ENCODE peak calls at places on chromosomes 6 and 20, in nine cellular contexts. One of them, this sample, is unnamed.

GRCh38 chr6:24425091-24425490 is 22.4 kb downstream of the MRS2 start:
- DNase-seq in left ventricle myocardium inferior: no peak
- DNase-seq in adipocyte: no peak
- DNase-seq in tibial artery: no peak
- DNase-seq in heart right ventricle: no peak
- DNase-seq in heart left ventricle: no peak
- DNase-seq in mammary epithelial cell: no peak
- DNase-seq in vagina: no peak
- DNase-seq in aorta: no peak
- DNase-seq in this sample: no peak

GRCh38 chr20:36875702-36876472 is at the start of gene TLDC2:
- DNase-seq in aorta: no peak
- DNase-seq in heart right ventricle: no peak
- DNase-seq in heart left ventricle: no peak
- DNase-seq in left ventricle myocardium inferior: no peak
- DNase-seq in tibial artery: no peak
- DNase-seq in adipocyte: no peak
- DNase-seq in mammary epithelial cell: no peak
- DNase-seq in vagina: no peak
- DNase-seq in this sample: peak; percentile 50

GRCh38 chr6:35027807-35028206 is 113.3 kb downstream of the TCP11 start:
- DNase-seq in mammary epithelial cell: no peak
- DNase-seq in heart left ventricle: no peak
- DNase-seq in tibial artery: no peak
- DNase-seq in vagina: no peak
- DNase-seq in left ventricle myocardium inferior: no peak
- DNase-seq in aorta: no peak
- DNase-seq in adipocyte: no peak
- DNase-seq in heart right ventricle: no peak
- DNase-seq in this sample: no peak

GRCh38 chr6:16966821-16967817 is 134.7 kb upstream of the STMND1 start:
- DNase-seq in adipocyte: peak; percentile 44
- DNase-seq in heart left ventricle: no peak
- DNase-seq in heart right ventricle: no peak
- DNase-seq in left ventricle myocardium inferior: no peak
- DNase-seq in mammary epithelial cell: no peak
- DNase-seq in aorta: no peak
- DNase-seq in tibial artery: no peak
- DNase-seq in vagina: no peak
- DNase-seq in this sample: peak; percentile 29

GRCh38 chr6:6875818-6876470 is 231.8 kb upstream of the RREB1 start:
- DNase-seq in heart left ventricle: no peak
- DNase-seq in left ventricle myocardium inferior: no peak
- DNase-seq in adipocyte: peak; percentile 40
- DNase-seq in vagina: no peak
- DNase-seq in mammary epithelial cell: peak; percentile 71
- DNase-seq in tibial artery: no peak
- DNase-seq in aorta: no peak
- DNase-seq in heart right ventricle: no peak
- DNase-seq in this sample: no peak

GRCh38 chr20:56111951-56112730 is 106.8 kb upstream of the CBLN4 start:
- DNase-seq in aorta: no peak
- DNase-seq in tibial artery: no peak
- DNase-seq in left ventricle myocardium inferior: no peak
- DNase-seq in mammary epithelial cell: peak; percentile 32
- DNase-seq in heart left ventricle: peak; percentile 8
- DNase-seq in vagina: no peak
- DNase-seq in adipocyte: no peak
- DNase-seq in heart right ventricle: no peak
- DNase-seq in this sample: no peak

GRCh38 chr6:170156448-170157375 is 134.2 kb downstream of the DLL1 start:
- DNase-seq in adipocyte: no peak
- DNase-seq in heart right ventricle: no peak
- DNase-seq in mammary epithelial cell: no peak
- DNase-seq in vagina: no peak
- DNase-seq in heart left ventricle: no peak
- DNase-seq in tibial artery: peak; percentile 65
- DNase-seq in aorta: no peak
- DNase-seq in left ventricle myocardium inferior: peak; percentile 12
- DNase-seq in this sample: peak; percentile 49

GRCh38 chr6:30821862-30822784 is 62.2 kb upstream of the DDR1 start:
- DNase-seq in mammary epithelial cell: peak; percentile 64
- DNase-seq in heart right ventricle: no peak
- DNase-seq in heart left ventricle: no peak
- DNase-seq in vagina: no peak
- DNase-seq in tibial artery: no peak
- DNase-seq in aorta: no peak
- DNase-seq in left ventricle myocardium inferior: no peak
- DNase-seq in adipocyte: peak; percentile 71
- DNase-seq in this sample: no peak

GRCh38 chr6:128230267-128230989 is 290.0 kb downstream of the PTPRK start:
- DNase-seq in adipocyte: no peak
- DNase-seq in heart right ventricle: no peak
- DNase-seq in tibial artery: no peak
- DNase-seq in mammary epithelial cell: no peak
- DNase-seq in vagina: no peak
- DNase-seq in left ventricle myocardium inferior: no peak
- DNase-seq in heart left ventricle: no peak
- DNase-seq in aorta: no peak
- DNase-seq in this sample: no peak

GRCh38 chr6:146814148-146814750 is 215.5 kb downstream of the ADGB start:
- DNase-seq in heart left ventricle: no peak
- DNase-seq in left ventricle myocardium inferior: no peak
- DNase-seq in adipocyte: no peak
- DNase-seq in heart right ventricle: no peak
- DNase-seq in tibial artery: no peak
- DNase-seq in vagina: no peak
- DNase-seq in mammary epithelial cell: no peak
- DNase-seq in aorta: no peak
- DNase-seq in this sample: no peak

GRCh38 chr6:120779441-120779840 is 554.8 kb downstream of the TBC1D32 start:
- DNase-seq in heart right ventricle: no peak
- DNase-seq in adipocyte: no peak
- DNase-seq in vagina: no peak
- DNase-seq in aorta: no peak
- DNase-seq in mammary epithelial cell: no peak
- DNase-seq in heart left ventricle: no peak
- DNase-seq in left ventricle myocardium inferior: no peak
- DNase-seq in tibial artery: no peak
- DNase-seq in this sample: no peak

GRCh38 chr20:25020345-25020744 is 27.8 kb upstream of the APMAP start:
- DNase-seq in left ventricle myocardium inferior: no peak
- DNase-seq in adipocyte: no peak
- DNase-seq in heart left ventricle: no peak
- DNase-seq in aorta: no peak
- DNase-seq in heart right ventricle: no peak
- DNase-seq in vagina: no peak
- DNase-seq in tibial artery: peak; percentile 33
- DNase-seq in mammary epithelial cell: no peak
- DNase-seq in this sample: no peak

GRCh38 chr6:109252261-109253041 is 129.8 kb downstream of the CD164 start:
- DNase-seq in heart left ventricle: no peak
- DNase-seq in vagina: no peak
- DNase-seq in mammary epithelial cell: no peak
- DNase-seq in aorta: no peak
- DNase-seq in heart right ventricle: no peak
- DNase-seq in adipocyte: no peak
- DNase-seq in left ventricle myocardium inferior: no peak
- DNase-seq in tibial artery: no peak
- DNase-seq in this sample: peak; percentile 58

GRCh38 chr6:170296746-170297576 is 6.1 kb upstream of the DLL1 start:
- DNase-seq in left ventricle myocardium inferior: no peak
- DNase-seq in heart left ventricle: no peak
- DNase-seq in adipocyte: no peak
- DNase-seq in heart right ventricle: no peak
- DNase-seq in mammary epithelial cell: no peak
- DNase-seq in vagina: no peak
- DNase-seq in tibial artery: peak; percentile 56
- DNase-seq in aorta: no peak
- DNase-seq in this sample: no peak

GRCh38 chr20:33370296-33370695 is 31.0 kb downstream of the CDK5RAP1 start:
- DNase-seq in adipocyte: no peak
- DNase-seq in heart left ventricle: no peak
- DNase-seq in aorta: no peak
- DNase-seq in tibial artery: no peak
- DNase-seq in mammary epithelial cell: no peak
- DNase-seq in left ventricle myocardium inferior: no peak
- DNase-seq in vagina: no peak
- DNase-seq in heart right ventricle: no peak
- DNase-seq in this sample: no peak

GRCh38 chr6:6842301-6842700 is 253.8 kb downstream of the LY86 start:
- DNase-seq in vagina: no peak
- DNase-seq in aorta: no peak
- DNase-seq in adipocyte: no peak
- DNase-seq in heart left ventricle: no peak
- DNase-seq in mammary epithelial cell: peak; percentile 52
- DNase-seq in tibial artery: no peak
- DNase-seq in left ventricle myocardium inferior: no peak
- DNase-seq in heart right ventricle: no peak
- DNase-seq in this sample: no peak

GRCh38 chr6:44940367-44940766 is 387.8 kb upstream of the RUNX2 start:
- DNase-seq in vagina: no peak
- DNase-seq in heart right ventricle: no peak
- DNase-seq in adipocyte: no peak
- DNase-seq in mammary epithelial cell: no peak
- DNase-seq in aorta: no peak
- DNase-seq in left ventricle myocardium inferior: no peak
- DNase-seq in heart left ventricle: no peak
- DNase-seq in tibial artery: no peak
- DNase-seq in this sample: no peak

GRCh38 chr20:2230671-2231488 is 64.9 kb upstream of the TGM3 start:
- DNase-seq in aorta: no peak
- DNase-seq in tibial artery: no peak
- DNase-seq in vagina: no peak
- DNase-seq in heart left ventricle: no peak
- DNase-seq in adipocyte: no peak
- DNase-seq in mammary epithelial cell: no peak
- DNase-seq in heart right ventricle: no peak
- DNase-seq in left ventricle myocardium inferior: no peak
- DNase-seq in this sample: no peak

GRCh38 chr20:11217322-11217989 is 543.7 kb upstream of the JAG1 start:
- DNase-seq in mammary epithelial cell: no peak
- DNase-seq in aorta: no peak
- DNase-seq in heart left ventricle: no peak
- DNase-seq in heart right ventricle: no peak
- DNase-seq in tibial artery: no peak
- DNase-seq in adipocyte: peak; percentile 29
- DNase-seq in left ventricle myocardium inferior: no peak
- DNase-seq in vagina: no peak
- DNase-seq in this sample: no peak

GRCh38 chr6:2725999-2726567 is 24.6 kb downstream of the MYLK4 start:
- DNase-seq in vagina: no peak
- DNase-seq in heart right ventricle: no peak
- DNase-seq in mammary epithelial cell: no peak
- DNase-seq in left ventricle myocardium inferior: no peak
- DNase-seq in heart left ventricle: no peak
- DNase-seq in tibial artery: peak; percentile 71
- DNase-seq in adipocyte: peak; percentile 32
- DNase-seq in aorta: no peak
- DNase-seq in this sample: no peak

GRCh38 chr6:111761783-111762312 is 111.4 kb downstream of the FYN start:
- DNase-seq in aorta: no peak
- DNase-seq in heart right ventricle: no peak
- DNase-seq in tibial artery: no peak
- DNase-seq in mammary epithelial cell: no peak
- DNase-seq in adipocyte: no peak
- DNase-seq in heart left ventricle: no peak
- DNase-seq in left ventricle myocardium inferior: no peak
- DNase-seq in vagina: no peak
- DNase-seq in this sample: no peak

GRCh38 chr6:13187692-13188091 is 140.6 kb downstream of the TBC1D7 start:
- DNase-seq in aorta: no peak
- DNase-seq in heart left ventricle: no peak
- DNase-seq in tibial artery: no peak
- DNase-seq in mammary epithelial cell: no peak
- DNase-seq in vagina: no peak
- DNase-seq in left ventricle myocardium inferior: no peak
- DNase-seq in heart right ventricle: no peak
- DNase-seq in adipocyte: no peak
- DNase-seq in this sample: no peak

GRCh38 chr20:62062661-62063600 is 2.8 kb downstream of the TAF4 start:
- DNase-seq in vagina: no peak
- DNase-seq in aorta: no peak
- DNase-seq in heart left ventricle: no peak
- DNase-seq in left ventricle myocardium inferior: no peak
- DNase-seq in mammary epithelial cell: no peak
- DNase-seq in tibial artery: no peak
- DNase-seq in heart right ventricle: no peak
- DNase-seq in adipocyte: no peak
- DNase-seq in this sample: no peak
- H3K4me3 ChIP-seq in vagina: peak overlapping the region; percentile 52
- H3K4me3 ChIP-seq in aorta: no peak overlapping the region
- H3K4me3 ChIP-seq in heart left ventricle: peak overlapping the region; percentile 58
- H3K4me3 ChIP-seq in left ventricle myocardium inferior: peak overlapping the region; percentile 68
- H3K4me3 ChIP-seq in mammary epithelial cell: no peak overlapping the region
- H3K4me3 ChIP-seq in tibial artery: peak overlapping the region; percentile 58
- H3K4me3 ChIP-seq in heart right ventricle: peak overlapping the region; percentile 56
- H3K4me3 ChIP-seq in adipocyte: peak overlapping the region; percentile 41
- H3K4me3 ChIP-seq in this sample: no peak overlapping the region

DNA sequence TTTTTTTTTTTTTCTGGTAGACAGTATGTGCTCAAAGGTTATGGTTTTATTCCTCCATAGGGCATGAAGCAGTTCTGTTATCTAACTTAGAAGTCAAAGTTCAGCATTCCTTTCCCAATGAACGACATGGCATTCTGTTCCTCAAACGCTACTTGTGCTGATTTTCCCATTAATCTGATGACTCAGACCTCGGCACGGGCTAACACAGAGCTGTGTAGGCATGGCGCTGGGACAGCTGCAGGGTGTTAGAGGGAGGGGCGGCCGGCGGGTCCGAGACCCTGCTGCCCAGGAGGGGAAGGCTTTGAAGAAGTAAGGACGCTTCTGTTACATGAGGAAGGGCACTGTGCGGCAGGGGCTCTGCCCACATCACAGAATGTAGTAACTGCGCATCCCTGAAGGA is 93.6 kb upstream of the AGPAT4 start:
- DNase-seq in adipocyte: no peak
- DNase-seq in tibial artery: no peak
- DNase-seq in left ventricle myocardium inferior: no peak
- DNase-seq in aorta: no peak
- DNase-seq in mammary epithelial cell: no peak
- DNase-seq in heart right ventricle: no peak
- DNase-seq in heart left ventricle: no peak
- DNase-seq in vagina: no peak
- DNase-seq in this sample: no peak
- H3K9me3 ChIP-seq in adipocyte: peaks cover 10% of the 10 kb centered on the region
- H3K9me3 ChIP-seq in tibial artery: no peaks in the 10 kb centered on the region
- H3K9me3 ChIP-seq in left ventricle myocardium inferior: peaks cover 23% of the 10 kb centered on the region
- H3K9me3 ChIP-seq in aorta: no peaks in the 10 kb centered on the region
- H3K9me3 ChIP-seq in mammary epithelial cell: peaks cover 4% of the 10 kb centered on the region
- H3K9me3 ChIP-seq in heart right ventricle: peaks cover 16% of the 10 kb centered on the region
- H3K9me3 ChIP-seq in heart left ventricle: no peaks in the 10 kb centered on the region
- H3K9me3 ChIP-seq in vagina: no peaks in the 10 kb centered on the region
- H3K9me3 ChIP-seq in this sample: peaks cover 4% of the 10 kb centered on the region

GRCh38 chr6:136991614-136992013 is 53.2 kb downstream of the IL20RA start:
- DNase-seq in tibial artery: no peak
- DNase-seq in mammary epithelial cell: no peak
- DNase-seq in aorta: no peak
- DNase-seq in adipocyte: no peak
- DNase-seq in heart left ventricle: no peak
- DNase-seq in left ventricle myocardium inferior: no peak
- DNase-seq in heart right ventricle: no peak
- DNase-seq in vagina: no peak
- DNase-seq in this sample: no peak
- H3K27me3 ChIP-seq in tibial artery: peaks cover 34% of the 10 kb centered on the region
- H3K27me3 ChIP-seq in mammary epithelial cell: peaks cover 21% of the 10 kb centered on the region
- H3K27me3 ChIP-seq in aorta: peaks cover 1% of the 10 kb centered on the region
- H3K27me3 ChIP-seq in adipocyte: peaks cover 11% of the 10 kb centered on the region
- H3K27me3 ChIP-seq in heart left ventricle: peaks cover 3% of the 10 kb centered on the region
- H3K27me3 ChIP-seq in left ventricle myocardium inferior: peaks cover 14% of the 10 kb centered on the region
- H3K27me3 ChIP-seq in heart right ventricle: no peaks in the 10 kb centered on the region
- H3K27me3 ChIP-seq in vagina: no peaks in the 10 kb centered on the region
- H3K27me3 ChIP-seq in this sample: peaks cover 36% of the 10 kb centered on the region

GRCh38 chr6:151393410-151393809 is 2.1 kb upstream of the ZBTB2 start:
- DNase-seq in adipocyte: no peak
- DNase-seq in mammary epithelial cell: no peak
- DNase-seq in left ventricle myocardium inferior: no peak
- DNase-seq in aorta: no peak
- DNase-seq in heart right ventricle: no peak
- DNase-seq in tibial artery: no peak
- DNase-seq in vagina: no peak
- DNase-seq in heart left ventricle: no peak
- DNase-seq in this sample: no peak
- H3K4me3 ChIP-seq in adipocyte: peak overlapping the region; percentile 78
- H3K4me3 ChIP-seq in mammary epithelial cell: peak overlapping the region; percentile 89
- H3K4me3 ChIP-seq in left ventricle myocardium inferior: peak overlapping the region; percentile 96
- H3K4me3 ChIP-seq in aorta: no peak overlapping the region
- H3K4me3 ChIP-seq in heart right ventricle: no peak overlapping the region
- H3K4me3 ChIP-seq in tibial artery: peak overlapping the region; percentile 100
- H3K4me3 ChIP-seq in vagina: no peak overlapping the region
- H3K4me3 ChIP-seq in heart left ventricle: no peak overlapping the region
- H3K4me3 ChIP-seq in this sample: no peak overlapping the region

This sample was measured in right lobe of liver.